ENCODE peak calls at places on chromosomes 1 and 21, in five cellular contexts. G, A, K, D and J are unnamed samples.
A peak's percentile ranks its signal among the peaks of the same experiment; 100 is the strongest.

GRCh38 chr21:25561668-25562641 is 45.3 kb downstream of the MRPL39 start:
- DNase-seq in D (peak; percentile 94), A (peak; percentile 82), G (peak; percentile 69), K (peak; percentile 44), J (peak; percentile 58)

GRCh38 chr1:67307251-67308060 is at the start of gene IL12RB2:
- DNase-seq in G (peak; percentile 25), D (peak; percentile 72), A (peak; percentile 38), K (no peak), J (no peak)

GRCh38 chr1:12810691-12811408 is 19.7 kb downstream of the PRAMEF1 start:
- DNase-seq in A (no peak), D (no peak), K (peak; percentile 30), G (no peak), J (peak; percentile 81)

GRCh38 chr1:152159144-152159543 is at the start of gene RPTN:
- DNase-seq in A (no peak), K (no peak), G (no peak), D (no peak), J (no peak)

GRCh38 chr1:29271724-29272123 is 35.4 kb downstream of the PTPRU start:
- DNase-seq in A (peak; percentile 81), G (no peak), K (peak; percentile 67), D (no peak), J (no peak)

GRCh38 chr1:183593356-183593755 is 3.1 kb upstream of the NCF2 start:
- DNase-seq in G (no peak), K (no peak), D (peak; percentile 79), A (no peak), J (peak; percentile 76)

GRCh38 chr1:20480261-20481157 is 5.5 kb downstream of the CAMK2N1 start:
- DNase-seq in K (no peak), D (no peak), A (peak; percentile 84), G (no peak), J (no peak)

GRCh38 chr1:204227996-204228785 is 14.4 kb upstream of the GOLT1A start:
- DNase-seq in A (no peak), G (no peak), D (no peak), K (no peak), J (no peak)

GRCh38 chr1:168468042-168468809 is 75.6 kb downstream of the XCL2 start:
- DNase-seq in K (no peak), A (no peak), D (peak; percentile 36), G (no peak), J (no peak)

GRCh38 chr1:116357487-116357886 is 15.6 kb upstream of the ATP1A1 start:
- DNase-seq in D (no peak), A (no peak), K (no peak), G (no peak), J (no peak)